ENCODE peak calls at places on chromosomes 16 and 17, in seven cellular contexts. One of them, this sample, is unnamed.

GRCh38 chr17:76188213-76189060 is 47.4 kb upstream of the FOXJ1 start:
- DNase-seq in heart right ventricle: no peak
- DNase-seq in right lobe of liver: no peak
- DNase-seq in spleen: no peak
- DNase-seq in body of pancreas: no peak
- DNase-seq in kidney epithelial cell: no peak
- DNase-seq in HL-60: no peak
- DNase-seq in this sample: peak; percentile 31

GRCh38 chr17:61325382-61326073 is 74.1 kb upstream of the TBX2 start:
- DNase-seq in HL-60: no peak
- DNase-seq in heart right ventricle: no peak
- DNase-seq in body of pancreas: no peak
- DNase-seq in spleen: no peak
- DNase-seq in kidney epithelial cell: no peak
- DNase-seq in right lobe of liver: no peak
- DNase-seq in this sample: no peak

GRCh38 chr17:57295526-57296023 is 39.3 kb downstream of the MSI2 start:
- DNase-seq in heart right ventricle: no peak
- DNase-seq in right lobe of liver: no peak
- DNase-seq in kidney epithelial cell: peak; percentile 54
- DNase-seq in HL-60: no peak
- DNase-seq in body of pancreas: no peak
- DNase-seq in spleen: no peak
- DNase-seq in this sample: no peak

GRCh38 chr17:7884581-7885356 is 3.8 kb upstream of the CHD3 start:
- DNase-seq in heart right ventricle: no peak
- DNase-seq in HL-60: no peak
- DNase-seq in body of pancreas: peak; percentile 17
- DNase-seq in kidney epithelial cell: no peak
- DNase-seq in right lobe of liver: no peak
- DNase-seq in spleen: peak; percentile 90
- DNase-seq in this sample: peak; percentile 22

GRCh38 chr16:8751481-8752311 is 45.7 kb downstream of the TMEM186 start:
- DNase-seq in HL-60: no peak
- DNase-seq in spleen: peak; percentile 29
- DNase-seq in right lobe of liver: no peak
- DNase-seq in heart right ventricle: no peak
- DNase-seq in kidney epithelial cell: peak; percentile 62
- DNase-seq in body of pancreas: peak; percentile 32
- DNase-seq in this sample: no peak

GRCh38 chr17:17493249-17493985 is 2.8 kb downstream of the RASD1 start:
- DNase-seq in right lobe of liver: peak; percentile 78
- DNase-seq in heart right ventricle: peak; percentile 36
- DNase-seq in spleen: peak; percentile 76
- DNase-seq in HL-60: no peak
- DNase-seq in body of pancreas: no peak
- DNase-seq in kidney epithelial cell: no peak
- DNase-seq in this sample: no peak

GRCh38 chr16:84294196-84295142 is at the start of gene WFDC1:
- DNase-seq in kidney epithelial cell: no peak
- DNase-seq in right lobe of liver: no peak
- DNase-seq in HL-60: no peak
- DNase-seq in spleen: peak; percentile 81
- DNase-seq in body of pancreas: no peak
- DNase-seq in heart right ventricle: no peak
- DNase-seq in this sample: no peak

GRCh38 chr17:40694584-40694983 is 9.0 kb downstream of the KRT24 start:
- DNase-seq in spleen: no peak
- DNase-seq in kidney epithelial cell: no peak
- DNase-seq in heart right ventricle: no peak
- DNase-seq in right lobe of liver: no peak
- DNase-seq in body of pancreas: no peak
- DNase-seq in HL-60: no peak
- DNase-seq in this sample: no peak

GRCh38 chr17:10327640-10328039 is 45.2 kb downstream of the MYH13 start:
- DNase-seq in kidney epithelial cell: peak; percentile 16
- DNase-seq in heart right ventricle: peak; percentile 76
- DNase-seq in HL-60: peak; percentile 28
- DNase-seq in right lobe of liver: peak; percentile 69
- DNase-seq in spleen: peak; percentile 84
- DNase-seq in body of pancreas: peak; percentile 71
- DNase-seq in this sample: peak; percentile 36

GRCh38 chr17:15260376-15261062 is 4.6 kb downstream of the PMP22 start:
- DNase-seq in right lobe of liver: peak; percentile 88
- DNase-seq in heart right ventricle: peak; percentile 88
- DNase-seq in HL-60: no peak
- DNase-seq in kidney epithelial cell: no peak
- DNase-seq in spleen: peak; percentile 92
- DNase-seq in body of pancreas: peak; percentile 86
- DNase-seq in this sample: peak; percentile 41

GRCh38 chr17:70123193-70123592 is 46.1 kb upstream of the KCNJ2 start:
- DNase-seq in HL-60: no peak
- DNase-seq in kidney epithelial cell: no peak
- DNase-seq in right lobe of liver: no peak
- DNase-seq in spleen: no peak
- DNase-seq in body of pancreas: no peak
- DNase-seq in heart right ventricle: no peak
- DNase-seq in this sample: no peak

GRCh38 chr16:2848933-2849332 is 9.0 kb downstream of the PRSS22 start:
- DNase-seq in spleen: peak; percentile 12
- DNase-seq in right lobe of liver: no peak
- DNase-seq in body of pancreas: no peak
- DNase-seq in heart right ventricle: no peak
- DNase-seq in kidney epithelial cell: no peak
- DNase-seq in HL-60: no peak
- DNase-seq in this sample: no peak

GRCh38 chr17:40121886-40122465 is at the start of gene MSL1:
- DNase-seq in spleen: peak; percentile 97
- DNase-seq in HL-60: no peak
- DNase-seq in kidney epithelial cell: no peak
- DNase-seq in right lobe of liver: peak; percentile 91
- DNase-seq in body of pancreas: peak; percentile 89
- DNase-seq in heart right ventricle: peak; percentile 90
- DNase-seq in this sample: peak; percentile 83

GRCh38 chr16:24729243-24729966 is at the start of gene TNRC6A:
- DNase-seq in right lobe of liver: peak; percentile 91
- DNase-seq in spleen: peak; percentile 96
- DNase-seq in HL-60: peak; percentile 65
- DNase-seq in kidney epithelial cell: peak; percentile 48
- DNase-seq in body of pancreas: peak; percentile 91
- DNase-seq in heart right ventricle: peak; percentile 90
- DNase-seq in this sample: peak; percentile 89

GRCh38 chr17:36643086-36643685 is 41.8 kb downstream of the MRM1 start:
- DNase-seq in kidney epithelial cell: no peak
- DNase-seq in HL-60: no peak
- DNase-seq in spleen: no peak
- DNase-seq in heart right ventricle: no peak
- DNase-seq in right lobe of liver: no peak
- DNase-seq in body of pancreas: no peak
- DNase-seq in this sample: no peak

GRCh38 chr17:75652934-75653549 is 13.9 kb downstream of the RECQL5 start:
- DNase-seq in right lobe of liver: no peak
- DNase-seq in body of pancreas: peak; percentile 24
- DNase-seq in kidney epithelial cell: no peak
- DNase-seq in spleen: no peak
- DNase-seq in HL-60: no peak
- DNase-seq in heart right ventricle: no peak
- DNase-seq in this sample: no peak

GRCh38 chr17:19645608-19646250 is 2.8 kb upstream of the ALDH3A2 start:
- DNase-seq in kidney epithelial cell: no peak
- DNase-seq in spleen: no peak
- DNase-seq in right lobe of liver: peak; percentile 59
- DNase-seq in body of pancreas: no peak
- DNase-seq in HL-60: no peak
- DNase-seq in heart right ventricle: peak; percentile 24
- DNase-seq in this sample: peak; percentile 28

GRCh38 chr16:4675864-4676786 is 17.2 kb upstream of the NUDT16L1 start:
- DNase-seq in heart right ventricle: no peak
- DNase-seq in body of pancreas: no peak
- DNase-seq in kidney epithelial cell: no peak
- DNase-seq in right lobe of liver: no peak
- DNase-seq in spleen: peak; percentile 80
- DNase-seq in HL-60: no peak
- DNase-seq in this sample: no peak

GRCh38 chr16:58417600-58417999 is 25.3 kb downstream of the GINS3 start:
- DNase-seq in right lobe of liver: peak; percentile 5
- DNase-seq in heart right ventricle: peak; percentile 67
- DNase-seq in HL-60: no peak
- DNase-seq in spleen: no peak
- DNase-seq in kidney epithelial cell: no peak
- DNase-seq in body of pancreas: no peak
- DNase-seq in this sample: peak; percentile 39

GRCh38 chr16:89908236-89908635 is 10.4 kb upstream of the MC1R start:
- DNase-seq in kidney epithelial cell: no peak
- DNase-seq in HL-60: no peak
- DNase-seq in body of pancreas: no peak
- DNase-seq in spleen: no peak
- DNase-seq in right lobe of liver: no peak
- DNase-seq in heart right ventricle: no peak
- DNase-seq in this sample: no peak

GRCh38 chr17:42388381-42389134 is at the start of gene STAT3:
- DNase-seq in right lobe of liver: peak; percentile 100
- DNase-seq in kidney epithelial cell: peak; percentile 98
- DNase-seq in spleen: peak; percentile 100
- DNase-seq in heart right ventricle: peak; percentile 100
- DNase-seq in body of pancreas: peak; percentile 100
- DNase-seq in HL-60: peak; percentile 99
- DNase-seq in this sample: peak; percentile 99
- TF ChIP-seq CTCF in right lobe of liver: no peak
- TF ChIP-seq CTCF in kidney epithelial cell: no peak
- TF ChIP-seq CTCF in spleen: no peak
- TF ChIP-seq CTCF in heart right ventricle: peak; percentile 32
- TF ChIP-seq CTCF in body of pancreas: peak; percentile 21
- TF ChIP-seq CTCF in HL-60: no peak
- TF ChIP-seq CTCF in this sample: no peak

GRCh38 chr16:27894441-27894840 is 169.1 kb downstream of the GSG1L start:
- DNase-seq in HL-60: no peak
- DNase-seq in spleen: no peak
- DNase-seq in heart right ventricle: no peak
- DNase-seq in body of pancreas: no peak
- DNase-seq in right lobe of liver: no peak
- DNase-seq in kidney epithelial cell: no peak
- DNase-seq in this sample: no peak

GRCh38 chr16:27890006-27890405 is 173.5 kb downstream of the GSG1L start:
- DNase-seq in heart right ventricle: no peak
- DNase-seq in HL-60: no peak
- DNase-seq in right lobe of liver: no peak
- DNase-seq in kidney epithelial cell: no peak
- DNase-seq in body of pancreas: no peak
- DNase-seq in spleen: no peak
- DNase-seq in this sample: no peak

GRCh38 chr16:27892879-27893278 is 170.6 kb downstream of the GSG1L start:
- DNase-seq in spleen: no peak
- DNase-seq in right lobe of liver: no peak
- DNase-seq in heart right ventricle: no peak
- DNase-seq in HL-60: no peak
- DNase-seq in body of pancreas: no peak
- DNase-seq in kidney epithelial cell: no peak
- DNase-seq in this sample: no peak

DNA sequence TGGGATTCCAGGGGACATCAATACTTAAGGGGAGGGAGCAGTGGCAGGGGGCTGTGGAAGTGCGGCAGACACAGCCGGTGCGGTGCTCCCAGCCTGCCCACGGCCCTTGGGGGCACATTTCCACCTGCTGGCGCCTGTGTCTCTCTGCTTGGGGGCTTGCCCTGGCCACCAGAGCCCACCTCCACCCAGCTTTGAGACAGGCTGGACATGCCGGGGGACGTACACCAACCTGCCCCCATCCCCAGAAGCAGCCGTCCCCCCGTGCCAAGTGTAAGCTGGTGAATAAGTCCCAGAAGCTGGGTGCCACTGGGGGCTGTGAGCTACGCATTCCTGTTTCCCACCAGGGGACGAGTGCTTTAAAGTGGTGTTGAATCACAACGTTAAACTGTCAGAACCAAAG is 172.6 kb downstream of the GSG1L start:
- DNase-seq in heart right ventricle: no peak
- DNase-seq in body of pancreas: no peak
- DNase-seq in spleen: no peak
- DNase-seq in HL-60: no peak
- DNase-seq in kidney epithelial cell: no peak
- DNase-seq in right lobe of liver: no peak
- DNase-seq in this sample: no peak
- H3K4me3 ChIP-seq in heart right ventricle: no peak overlapping the region
- H3K4me3 ChIP-seq in body of pancreas: no peak overlapping the region
- H3K4me3 ChIP-seq in spleen: no peak overlapping the region
- H3K4me3 ChIP-seq in HL-60: no peak overlapping the region
- H3K4me3 ChIP-seq in kidney epithelial cell: no peak overlapping the region
- H3K4me3 ChIP-seq in right lobe of liver: no peak overlapping the region
- H3K4me3 ChIP-seq in this sample: no peak overlapping the region

GRCh38 chr17:73697872-73698271 is 53.6 kb upstream of the SDK2 start:
- DNase-seq in right lobe of liver: peak; percentile 37
- DNase-seq in heart right ventricle: no peak
- DNase-seq in spleen: no peak
- DNase-seq in HL-60: no peak
- DNase-seq in body of pancreas: no peak
- DNase-seq in kidney epithelial cell: no peak
- DNase-seq in this sample: no peak

GRCh38 chr17:73695035-73695738 is 50.9 kb upstream of the SDK2 start:
- DNase-seq in kidney epithelial cell: no peak
- DNase-seq in heart right ventricle: no peak
- DNase-seq in HL-60: peak; percentile 92
- DNase-seq in spleen: no peak
- DNase-seq in body of pancreas: no peak
- DNase-seq in right lobe of liver: no peak
- DNase-seq in this sample: no peak

GRCh38 chr17:73703216-73703615 is 59.0 kb upstream of the SDK2 start:
- DNase-seq in kidney epithelial cell: no peak
- DNase-seq in heart right ventricle: no peak
- DNase-seq in right lobe of liver: no peak
- DNase-seq in HL-60: no peak
- DNase-seq in spleen: no peak
- DNase-seq in body of pancreas: no peak
- DNase-seq in this sample: no peak

GRCh38 chr17:73696251-73696650 is 52.0 kb upstream of the SDK2 start:
- DNase-seq in HL-60: no peak
- DNase-seq in heart right ventricle: no peak
- DNase-seq in right lobe of liver: no peak
- DNase-seq in body of pancreas: no peak
- DNase-seq in kidney epithelial cell: no peak
- DNase-seq in spleen: no peak
- DNase-seq in this sample: no peak

DNA sequence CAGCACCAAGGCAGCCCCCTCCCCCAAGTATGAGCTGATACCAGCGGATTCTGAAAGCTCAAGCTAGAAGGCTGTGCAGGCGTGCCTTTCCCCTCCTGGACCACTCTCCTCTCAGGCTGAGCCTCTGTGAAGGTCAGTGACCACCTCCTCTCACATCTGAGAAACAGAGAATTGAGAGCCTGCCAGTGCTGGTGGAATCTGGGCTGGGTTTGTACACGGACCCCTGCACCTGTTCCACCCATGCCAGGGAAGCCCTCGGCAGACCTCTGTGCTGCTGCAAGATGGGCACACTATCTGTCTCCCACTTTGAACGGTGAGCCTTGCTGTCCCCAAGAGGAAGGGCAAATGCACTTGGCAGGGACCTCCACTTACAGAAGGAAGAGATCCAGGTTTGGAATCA is 54.7 kb upstream of the SDK2 start:
- DNase-seq in heart right ventricle: no peak
- DNase-seq in HL-60: no peak
- DNase-seq in spleen: no peak
- DNase-seq in kidney epithelial cell: no peak
- DNase-seq in right lobe of liver: no peak
- DNase-seq in body of pancreas: no peak
- DNase-seq in this sample: no peak
- H3K27me3 ChIP-seq in heart right ventricle: peaks cover 13% of the 10 kb centered on the region
- H3K27me3 ChIP-seq in HL-60: no peaks in the 10 kb centered on the region
- H3K27me3 ChIP-seq in spleen: no peaks in the 10 kb centered on the region
- H3K27me3 ChIP-seq in kidney epithelial cell: no peaks in the 10 kb centered on the region
- H3K27me3 ChIP-seq in right lobe of liver: no peaks in the 10 kb centered on the region
- H3K27me3 ChIP-seq in body of pancreas: no peaks in the 10 kb centered on the region
- H3K27me3 ChIP-seq in this sample: no peaks in the 10 kb centered on the region

GRCh38 chr16:85528528-85529387 is 84.4 kb upstream of the GSE1 start:
- DNase-seq in body of pancreas: no peak
- DNase-seq in HL-60: no peak
- DNase-seq in spleen: no peak
- DNase-seq in right lobe of liver: no peak
- DNase-seq in kidney epithelial cell: no peak
- DNase-seq in heart right ventricle: no peak
- DNase-seq in this sample: peak; percentile 54
- TF ChIP-seq CTCF in body of pancreas: peak; percentile 26
- TF ChIP-seq CTCF in HL-60: no peak
- TF ChIP-seq CTCF in spleen: peak; percentile 28
- TF ChIP-seq CTCF in right lobe of liver: peak; percentile 28
- TF ChIP-seq CTCF in kidney epithelial cell: peak; percentile 40
- TF ChIP-seq CTCF in heart right ventricle: peak; percentile 41
- TF ChIP-seq CTCF in this sample: peak; percentile 69

This sample was measured in GM06990.